ENCODE peak calls at places on chromosomes 12 and 14, in four cellular contexts. L, X, H and E are unnamed samples.

GRCh38 chr12:108270035-108270840 is 68.9 kb downstream of the CMKLR1 start:
- DNase-seq in L (no peak), X (no peak), H (no peak), E (no peak)

GRCh38 chr12:109461846-109462766 is 15.0 kb downstream of the KCTD10 start:
- DNase-seq in L (peak; percentile 95), X (peak; percentile 54), H (peak; percentile 87), E (no peak)

GRCh38 chr14:69055125-69055524 is 76.0 kb upstream of the ACTN1 start:
- DNase-seq in L (peak; percentile 97), X (no peak), H (no peak), E (no peak)

GRCh38 chr12:44295958-44296623 is 460.2 kb downstream of the TMEM117 start:
- DNase-seq in L (no peak), X (no peak), H (no peak), E (no peak)

GRCh38 chr12:121214855-121215745 is 5.2 kb downstream of the P2RX4 start:
- DNase-seq in L (peak; percentile 76), X (peak; percentile 76), H (no peak), E (no peak)

GRCh38 chr14:36508418-36509051 is 11.5 kb downstream of the NKX2-1 start:
- DNase-seq in L (no peak), X (no peak), H (no peak), E (peak; percentile 7)

GRCh38 chr12:12513416-12514006 is 49.2 kb downstream of the DUSP16 start:
- DNase-seq in L (no peak), X (no peak), H (no peak), E (no peak)

GRCh38 chr12:115320967-115321366 is 637.0 kb upstream of the TBX3 start:
- DNase-seq in L (no peak), X (no peak), H (peak; percentile 15), E (no peak)

GRCh38 chr12:109098142-109098652 is 800 bp downstream of the UNG start:
- DNase-seq in L (peak; percentile 72), X (no peak), H (peak; percentile 78), E (no peak)

GRCh38 chr12:3538691-3539030 is 47.7 kb downstream of the PRMT8 start:
- DNase-seq in L (no peak), X (no peak), H (no peak), E (no peak)

GRCh38 chr14:75968461-75968860 is 13.3 kb downstream of the TGFB3 start:
- DNase-seq in L (no peak), X (no peak), H (no peak), E (no peak)

GRCh38 chr14:51860836-51861583 is 598 bp downstream of the GNG2 start:
- DNase-seq in L (no peak), X (no peak), H (no peak), E (no peak)

GRCh38 chr14:76181546-76181945 is 29.8 kb downstream of the GPATCH2L start:
- DNase-seq in L (no peak), X (no peak), H (no peak), E (no peak)

GRCh38 chr14:35277179-35277578 is 15.0 kb upstream of the PSMA6 start:
- DNase-seq in L (no peak), X (no peak), H (no peak), E (no peak)

GRCh38 chr12:24679135-24679534 is 269.8 kb downstream of the BCAT1 start:
- DNase-seq in L (peak; percentile 26), X (no peak), H (no peak), E (no peak)

GRCh38 chr12:25377475-25378179 is 126.9 kb upstream of the KRAS start:
- DNase-seq in L (peak; percentile 40), X (no peak), H (no peak), E (no peak)

GRCh38 chr12:89880695-89881350 is 172.2 kb upstream of the ATP2B1 start:
- DNase-seq in L (no peak), X (no peak), H (no peak), E (peak; percentile 60)

GRCh38 chr12:121392325-121392716 is 7.6 kb upstream of the RNF34 start:
- DNase-seq in L (no peak), X (no peak), H (no peak), E (no peak)

GRCh38 chr14:93969082-93969828 is 7.1 kb downstream of the ASB2 start:
- DNase-seq in L (no peak), X (no peak), H (no peak), E (no peak)

GRCh38 chr14:93971635-93972027 is 4.7 kb downstream of the ASB2 start:
- DNase-seq in L (no peak), X (no peak), H (no peak), E (no peak)

GRCh38 chr14:93972618-93973205 is 3.7 kb downstream of the ASB2 start:
- DNase-seq in L (no peak), X (no peak), H (no peak), E (no peak)

GRCh38 chr14:93970967-93971634 is 5.3 kb downstream of the ASB2 start:
- DNase-seq in L (no peak), X (no peak), H (no peak), E (peak; percentile 77)

GRCh38 chr14:93970589-93970966 is 5.8 kb downstream of the ASB2 start:
- DNase-seq in L (no peak), X (peak; percentile 69), H (no peak), E (no peak)
- TF ChIP-seq CTCF in L (peak; percentile 36), X (peak; percentile 56), H (no peak), E (peak; percentile 69)

DNA sequence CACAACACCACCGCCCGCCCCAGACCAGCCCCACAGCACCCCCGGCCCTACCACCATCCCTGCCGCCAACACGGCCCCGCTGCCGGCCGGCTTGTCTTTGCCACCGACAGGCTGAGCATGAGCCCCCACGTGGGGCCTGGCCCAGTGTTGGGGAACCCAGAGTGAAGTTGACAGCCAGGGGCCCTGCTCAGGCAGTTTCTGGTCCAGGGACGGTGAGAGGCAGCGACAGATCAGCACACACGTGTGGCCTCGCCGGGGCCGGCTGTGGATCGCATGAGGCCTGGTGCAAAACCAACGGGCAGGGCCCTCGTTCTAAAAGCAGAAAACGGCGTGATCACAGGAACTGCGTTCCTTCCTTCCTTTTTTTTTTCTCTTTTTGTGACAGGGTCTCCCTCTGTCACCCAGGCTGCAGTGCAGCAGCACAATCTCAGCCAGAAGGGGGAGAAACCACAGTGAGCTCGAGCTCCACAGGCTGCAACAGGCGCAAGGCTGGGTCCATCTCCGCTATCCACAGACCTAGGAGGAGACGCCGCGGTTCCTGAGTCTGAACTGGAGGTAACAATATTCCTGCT is 50.5 kb upstream of the FBRSL1 start:
- DNase-seq in L (no peak), X (no peak), H (no peak), E (no peak)
- TF ChIP-seq CTCF in L (no peak), X (no peak), H (no peak), E (no peak)

GRCh38 chr14:53038629-53039028 is 87.8 kb upstream of the FERMT2 start:
- DNase-seq in L (no peak), X (no peak), H (no peak), E (no peak)

GRCh38 chr14:53044486-53044885 is 93.6 kb upstream of the FERMT2 start:
- DNase-seq in L (peak; percentile 72), X (no peak), H (no peak), E (no peak)

GRCh38 chr14:53041067-53041466 is 90.2 kb upstream of the FERMT2 start:
- DNase-seq in L (no peak), X (no peak), H (no peak), E (no peak)

GRCh38 chr14:53043107-53043704 is 92.4 kb upstream of the FERMT2 start:
- DNase-seq in L (no peak), X (no peak), H (no peak), E (no peak)

GRCh38 chr14:53042480-53042879 is 91.6 kb upstream of the FERMT2 start:
- DNase-seq in L (peak; percentile 26), X (no peak), H (peak; percentile 16), E (no peak)
- TF ChIP-seq CTCF in L (no peak), X (no peak), H (no peak), E (no peak)

DNA sequence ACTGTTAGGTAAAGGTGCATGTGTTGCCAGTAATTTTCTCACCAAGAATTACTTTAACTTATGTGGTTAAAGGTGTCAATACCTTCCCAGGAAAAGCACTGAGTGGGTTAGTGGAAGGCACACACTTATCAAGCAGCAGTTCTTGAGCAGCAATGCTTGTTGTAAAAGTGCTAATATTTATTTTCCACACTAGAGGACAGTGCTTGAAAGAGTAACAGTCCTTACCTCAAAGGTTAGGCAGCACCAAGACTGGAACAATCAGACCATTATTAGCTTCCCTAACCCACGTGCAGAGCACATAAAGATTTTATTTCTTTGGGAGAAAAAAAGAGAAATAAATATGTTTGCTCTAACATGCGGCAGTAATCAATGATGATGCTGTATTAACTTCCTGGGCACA is 48.8 kb upstream of the KRR1 start:
- DNase-seq in L (peak; percentile 75), X (no peak), H (no peak), E (peak; percentile 21)
- TF ChIP-seq CTCF in L (peak; percentile 51), X (no peak), H (peak; percentile 54), E (peak; percentile 39)

GRCh38 chr14:22200977-22201605 is 387.9 kb downstream of the DAD1 start:
- DNase-seq in L (peak; percentile 67), X (peak; percentile 19), H (no peak), E (peak; percentile 22)
- TF ChIP-seq CTCF in L (peak; percentile 80), X (peak; percentile 46), H (peak; percentile 40), E (peak; percentile 56)

GRCh38 chr14:61599959-61600358 is 95.4 kb upstream of the HIF1A start:
- DNase-seq in L (no peak), X (no peak), H (no peak), E (no peak)

GRCh38 chr14:61593330-61593729 is 102.0 kb upstream of the HIF1A start:
- DNase-seq in L (no peak), X (no peak), H (no peak), E (no peak)

GRCh38 chr14:61591862-61592261 is 103.5 kb upstream of the HIF1A start:
- DNase-seq in L (no peak), X (no peak), H (no peak), E (no peak)

GRCh38 chr14:61598980-61599379 is 96.3 kb upstream of the HIF1A start:
- DNase-seq in L (no peak), X (no peak), H (peak; percentile 49), E (no peak)

GRCh38 chr14:61596985-61597384 is 98.3 kb upstream of the HIF1A start:
- DNase-seq in L (peak; percentile 48), X (no peak), H (no peak), E (no peak)
- TF ChIP-seq CTCF in L (no peak), X (no peak), H (no peak), E (no peak)

GRCh38 chr12:2348477-2348852 is 295.7 kb downstream of the CACNA1C start:
- DNase-seq in L (no peak), X (no peak), H (no peak), E (no peak)
- TF ChIP-seq CTCF in L (no peak), X (no peak), H (no peak), E (no peak)

GRCh38 chr12:32559434-32559833 is 119.7 kb upstream of the DNM1L start:
- DNase-seq in L (no peak), X (no peak), H (no peak), E (no peak)

GRCh38 chr12:32558941-32559340 is 120.2 kb upstream of the DNM1L start:
- DNase-seq in L (no peak), X (no peak), H (no peak), E (peak; percentile 77)

GRCh38 chr12:32561931-32562341 is 117.2 kb upstream of the DNM1L start:
- DNase-seq in L (peak; percentile 26), X (no peak), H (no peak), E (no peak)

GRCh38 chr12:32560520-32560919 is 118.6 kb upstream of the DNM1L start:
- DNase-seq in L (no peak), X (no peak), H (no peak), E (no peak)
- TF ChIP-seq CTCF in L (no peak), X (no peak), H (no peak), E (no peak)